ENCODE peak calls at places on chromosomes 16 and 17, in ten cellular contexts. One of them, this sample, is unnamed. For H3K27me3, H3K9me3 and H3K4me1, the result is how much of the 10 kb centered on the place peaks cover.

GRCh38 chr17:3556239-3556904 is 1.2 kb downstream of the TRPV3 start:
- DNase-seq in ascending aorta: no peak
- DNase-seq in GM23248: no peak
- DNase-seq in CD4-positive, alpha-beta memory T cell: no peak
- DNase-seq in sigmoid colon: no peak
- DNase-seq in BE2C: no peak
- DNase-seq in tibial artery: no peak
- DNase-seq in endodermal cell: no peak
- DNase-seq in mesenchymal stem cell: no peak
- DNase-seq in Peyer's patch: no peak
- DNase-seq in this sample: no peak

GRCh38 chr16:85724936-85725335 is 26.0 kb downstream of the C16orf74 start:
- DNase-seq in ascending aorta: no peak
- DNase-seq in GM23248: no peak
- DNase-seq in CD4-positive, alpha-beta memory T cell: no peak
- DNase-seq in sigmoid colon: no peak
- DNase-seq in BE2C: no peak
- DNase-seq in tibial artery: no peak
- DNase-seq in endodermal cell: no peak
- DNase-seq in mesenchymal stem cell: no peak
- DNase-seq in Peyer's patch: no peak
- DNase-seq in this sample: no peak

GRCh38 chr16:58032710-58033293 is 7.2 kb downstream of the MMP15 start:
- DNase-seq in ascending aorta: no peak
- DNase-seq in GM23248: no peak
- DNase-seq in CD4-positive, alpha-beta memory T cell: peak
- DNase-seq in sigmoid colon: no peak
- DNase-seq in BE2C: peak
- DNase-seq in tibial artery: no peak
- DNase-seq in endodermal cell: no peak
- DNase-seq in mesenchymal stem cell: no peak
- DNase-seq in Peyer's patch: no peak
- DNase-seq in this sample: peak

GRCh38 chr17:27776882-27777624 is 23.3 kb downstream of the NOS2 start:
- DNase-seq in ascending aorta: no peak
- DNase-seq in GM23248: no peak
- DNase-seq in CD4-positive, alpha-beta memory T cell: no peak
- DNase-seq in sigmoid colon: no peak
- DNase-seq in BE2C: no peak
- DNase-seq in tibial artery: no peak
- DNase-seq in endodermal cell: no peak
- DNase-seq in mesenchymal stem cell: no peak
- DNase-seq in Peyer's patch: no peak
- DNase-seq in this sample: no peak

GRCh38 chr16:50602531-50603205 is 54.5 kb downstream of the NKD1 start:
- DNase-seq in ascending aorta: no peak
- DNase-seq in GM23248: no peak
- DNase-seq in CD4-positive, alpha-beta memory T cell: peak
- DNase-seq in sigmoid colon: peak
- DNase-seq in BE2C: no peak
- DNase-seq in tibial artery: no peak
- DNase-seq in endodermal cell: no peak
- DNase-seq in mesenchymal stem cell: no peak
- DNase-seq in Peyer's patch: peak
- DNase-seq in this sample: peak

GRCh38 chr16:20257234-20257633 is 70.1 kb downstream of the GP2 start:
- DNase-seq in ascending aorta: no peak
- DNase-seq in GM23248: no peak
- DNase-seq in CD4-positive, alpha-beta memory T cell: no peak
- DNase-seq in sigmoid colon: no peak
- DNase-seq in BE2C: no peak
- DNase-seq in tibial artery: no peak
- DNase-seq in endodermal cell: no peak
- DNase-seq in mesenchymal stem cell: no peak
- DNase-seq in Peyer's patch: no peak
- DNase-seq in this sample: no peak

GRCh38 chr16:89346869-89347268 is 129.4 kb downstream of the ZNF778 start:
- DNase-seq in ascending aorta: no peak
- DNase-seq in GM23248: no peak
- DNase-seq in CD4-positive, alpha-beta memory T cell: peak
- DNase-seq in sigmoid colon: no peak
- DNase-seq in BE2C: no peak
- DNase-seq in tibial artery: no peak
- DNase-seq in endodermal cell: no peak
- DNase-seq in mesenchymal stem cell: no peak
- DNase-seq in Peyer's patch: no peak
- DNase-seq in this sample: no peak

GRCh38 chr17:82832411-82832810 is 7.4 kb downstream of the ZNF750 start:
- DNase-seq in ascending aorta: no peak
- DNase-seq in GM23248: no peak
- DNase-seq in CD4-positive, alpha-beta memory T cell: no peak
- DNase-seq in sigmoid colon: no peak
- DNase-seq in BE2C: no peak
- DNase-seq in tibial artery: no peak
- DNase-seq in endodermal cell: no peak
- DNase-seq in mesenchymal stem cell: no peak
- DNase-seq in Peyer's patch: no peak
- DNase-seq in this sample: no peak

GRCh38 chr16:12539185-12539929 is 264.3 kb downstream of the CPPED1 start:
- DNase-seq in ascending aorta: no peak
- DNase-seq in GM23248: peak
- DNase-seq in CD4-positive, alpha-beta memory T cell: no peak
- DNase-seq in sigmoid colon: no peak
- DNase-seq in BE2C: no peak
- DNase-seq in tibial artery: no peak
- DNase-seq in endodermal cell: no peak
- DNase-seq in mesenchymal stem cell: peak
- DNase-seq in Peyer's patch: no peak
- DNase-seq in this sample: no peak

GRCh38 chr17:34321981-34322380 is 2.7 kb downstream of the CCL8 start:
- DNase-seq in ascending aorta: no peak
- DNase-seq in GM23248: no peak
- DNase-seq in CD4-positive, alpha-beta memory T cell: no peak
- DNase-seq in sigmoid colon: no peak
- DNase-seq in BE2C: no peak
- DNase-seq in tibial artery: no peak
- DNase-seq in endodermal cell: no peak
- DNase-seq in mesenchymal stem cell: no peak
- DNase-seq in Peyer's patch: no peak
- DNase-seq in this sample: no peak

GRCh38 chr16:554640-555413 is 5.4 kb upstream of the PRR35 start:
- DNase-seq in ascending aorta: no peak
- DNase-seq in GM23248: peak
- DNase-seq in CD4-positive, alpha-beta memory T cell: no peak
- DNase-seq in sigmoid colon: no peak
- DNase-seq in BE2C: peak
- DNase-seq in tibial artery: no peak
- DNase-seq in endodermal cell: no peak
- DNase-seq in mesenchymal stem cell: peak
- DNase-seq in Peyer's patch: no peak
- DNase-seq in this sample: no peak

GRCh38 chr17:34386343-34386924 is 23.4 kb upstream of the CCL1 start:
- DNase-seq in ascending aorta: peak
- DNase-seq in GM23248: no peak
- DNase-seq in CD4-positive, alpha-beta memory T cell: no peak
- DNase-seq in sigmoid colon: no peak
- DNase-seq in BE2C: no peak
- DNase-seq in tibial artery: no peak
- DNase-seq in endodermal cell: peak
- DNase-seq in mesenchymal stem cell: no peak
- DNase-seq in Peyer's patch: no peak
- DNase-seq in this sample: no peak

GRCh38 chr17:58232707-58233156 is 5.7 kb upstream of the LPO start:
- DNase-seq in ascending aorta: no peak
- DNase-seq in GM23248: peak
- DNase-seq in CD4-positive, alpha-beta memory T cell: no peak
- DNase-seq in sigmoid colon: no peak
- DNase-seq in BE2C: no peak
- DNase-seq in tibial artery: no peak
- DNase-seq in endodermal cell: peak
- DNase-seq in mesenchymal stem cell: peak
- DNase-seq in Peyer's patch: peak
- DNase-seq in this sample: no peak

GRCh38 chr17:80475949-80476876 is at the start of gene NPTX1:
- DNase-seq in ascending aorta: no peak
- DNase-seq in GM23248: peak
- DNase-seq in CD4-positive, alpha-beta memory T cell: peak
- DNase-seq in sigmoid colon: no peak
- DNase-seq in BE2C: no peak
- DNase-seq in tibial artery: no peak
- DNase-seq in endodermal cell: peak
- DNase-seq in mesenchymal stem cell: no peak
- DNase-seq in Peyer's patch: no peak
- DNase-seq in this sample: no peak

GRCh38 chr16:49200223-49200820 is 81.3 kb downstream of the CBLN1 start:
- DNase-seq in ascending aorta: no peak
- DNase-seq in GM23248: no peak
- DNase-seq in CD4-positive, alpha-beta memory T cell: no peak
- DNase-seq in sigmoid colon: no peak
- DNase-seq in BE2C: no peak
- DNase-seq in tibial artery: no peak
- DNase-seq in endodermal cell: no peak
- DNase-seq in mesenchymal stem cell: no peak
- DNase-seq in Peyer's patch: no peak
- DNase-seq in this sample: peak

GRCh38 chr16:66107661-66108060 is 258.8 kb upstream of the CDH5 start:
- DNase-seq in ascending aorta: no peak
- DNase-seq in GM23248: peak
- DNase-seq in CD4-positive, alpha-beta memory T cell: no peak
- DNase-seq in sigmoid colon: no peak
- DNase-seq in BE2C: no peak
- DNase-seq in tibial artery: no peak
- DNase-seq in endodermal cell: no peak
- DNase-seq in mesenchymal stem cell: peak
- DNase-seq in Peyer's patch: no peak
- DNase-seq in this sample: no peak

DNA sequence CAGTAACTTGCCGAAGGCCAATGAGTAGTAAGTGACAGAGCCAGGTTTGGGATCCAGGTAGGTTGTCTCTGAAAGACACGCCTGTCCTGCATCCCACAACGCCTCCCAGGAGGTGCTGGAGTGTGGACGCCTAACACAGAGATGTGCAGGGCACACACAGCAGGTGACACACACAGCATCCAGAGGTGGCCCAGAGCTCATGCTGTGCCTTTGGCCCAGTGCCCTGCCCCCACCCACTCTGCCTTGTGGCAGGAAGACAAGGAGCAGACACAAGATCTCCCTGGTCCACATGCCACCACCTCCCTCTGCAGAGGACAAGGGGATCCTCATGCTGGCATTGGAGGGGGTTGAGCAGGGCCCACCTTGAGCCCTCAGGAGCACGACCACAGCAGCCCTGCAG is 14.7 kb upstream of the STH start:
- DNase-seq in ascending aorta: no peak
- DNase-seq in GM23248: no peak
- DNase-seq in CD4-positive, alpha-beta memory T cell: no peak
- DNase-seq in sigmoid colon: no peak
- DNase-seq in BE2C: no peak
- DNase-seq in tibial artery: no peak
- DNase-seq in endodermal cell: no peak
- DNase-seq in mesenchymal stem cell: no peak
- DNase-seq in Peyer's patch: no peak
- DNase-seq in this sample: no peak
- H3K27me3 ChIP-seq in ascending aorta: under half
- H3K27me3 ChIP-seq in GM23248: under half
- H3K27me3 ChIP-seq in CD4-positive, alpha-beta memory T cell: under half
- H3K27me3 ChIP-seq in sigmoid colon: under half
- H3K27me3 ChIP-seq in BE2C: under half
- H3K27me3 ChIP-seq in tibial artery: under half
- H3K27me3 ChIP-seq in endodermal cell: under half
- H3K27me3 ChIP-seq in mesenchymal stem cell: half or more
- H3K27me3 ChIP-seq in Peyer's patch: under half
- H3K27me3 ChIP-seq in this sample: under half

DNA sequence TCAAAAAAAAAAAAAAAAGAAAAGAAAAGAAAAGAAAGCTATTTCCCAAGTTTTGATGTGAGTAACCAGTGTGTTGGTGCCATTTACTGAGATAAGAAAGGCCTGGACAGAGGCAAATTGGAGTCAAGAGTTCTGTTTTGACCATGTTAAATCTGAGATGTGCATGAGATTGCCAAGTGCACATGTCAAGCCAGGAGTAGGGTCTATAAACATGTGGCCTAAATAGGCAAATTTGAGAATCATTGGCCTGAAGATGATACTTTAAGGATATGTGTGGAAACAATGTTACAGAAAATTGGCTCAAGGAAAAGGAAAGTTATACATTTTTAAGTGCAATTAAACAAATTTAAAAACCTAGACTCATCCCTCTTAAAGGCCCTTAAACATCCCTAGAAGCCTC is 15.3 kb upstream of the SMG1 start:
- DNase-seq in ascending aorta: no peak
- DNase-seq in GM23248: no peak
- DNase-seq in CD4-positive, alpha-beta memory T cell: no peak
- DNase-seq in sigmoid colon: no peak
- DNase-seq in BE2C: no peak
- DNase-seq in tibial artery: no peak
- DNase-seq in endodermal cell: no peak
- DNase-seq in mesenchymal stem cell: no peak
- DNase-seq in Peyer's patch: no peak
- DNase-seq in this sample: no peak
- H3K9me3 ChIP-seq in ascending aorta: under half
- H3K9me3 ChIP-seq in GM23248: under half
- H3K9me3 ChIP-seq in CD4-positive, alpha-beta memory T cell: under half
- H3K9me3 ChIP-seq in sigmoid colon: under half
- H3K9me3 ChIP-seq in BE2C: under half
- H3K9me3 ChIP-seq in tibial artery: under half
- H3K9me3 ChIP-seq in endodermal cell: under half
- H3K9me3 ChIP-seq in mesenchymal stem cell: under half
- H3K9me3 ChIP-seq in Peyer's patch: under half
- H3K9me3 ChIP-seq in this sample: under half

GRCh38 chr17:63792055-63792729 is 18.2 kb downstream of the DDX42 start:
- DNase-seq in ascending aorta: no peak
- DNase-seq in GM23248: no peak
- DNase-seq in CD4-positive, alpha-beta memory T cell: no peak
- DNase-seq in sigmoid colon: no peak
- DNase-seq in BE2C: no peak
- DNase-seq in tibial artery: no peak
- DNase-seq in endodermal cell: no peak
- DNase-seq in mesenchymal stem cell: no peak
- DNase-seq in Peyer's patch: no peak
- DNase-seq in this sample: no peak
- H3K4me1 ChIP-seq in ascending aorta: under half
- H3K4me1 ChIP-seq in GM23248: under half
- H3K4me1 ChIP-seq in CD4-positive, alpha-beta memory T cell: under half
- H3K4me1 ChIP-seq in sigmoid colon: under half
- H3K4me1 ChIP-seq in BE2C: under half
- H3K4me1 ChIP-seq in tibial artery: under half
- H3K4me1 ChIP-seq in endodermal cell: under half
- H3K4me1 ChIP-seq in mesenchymal stem cell: under half
- H3K4me1 ChIP-seq in Peyer's patch: under half
- H3K4me1 ChIP-seq in this sample: under half

GRCh38 chr17:1709403-1709891 is 730 bp downstream of the TLCD2 start:
- DNase-seq in ascending aorta: no peak
- DNase-seq in GM23248: peak
- DNase-seq in CD4-positive, alpha-beta memory T cell: no peak
- DNase-seq in sigmoid colon: no peak
- DNase-seq in BE2C: no peak
- DNase-seq in tibial artery: no peak
- DNase-seq in endodermal cell: peak
- DNase-seq in mesenchymal stem cell: peak
- DNase-seq in Peyer's patch: no peak
- DNase-seq in this sample: peak
- H3K27me3 ChIP-seq in ascending aorta: under half
- H3K27me3 ChIP-seq in GM23248: under half
- H3K27me3 ChIP-seq in CD4-positive, alpha-beta memory T cell: under half
- H3K27me3 ChIP-seq in sigmoid colon: under half
- H3K27me3 ChIP-seq in BE2C: under half
- H3K27me3 ChIP-seq in tibial artery: under half
- H3K27me3 ChIP-seq in endodermal cell: under half
- H3K27me3 ChIP-seq in mesenchymal stem cell: under half
- H3K27me3 ChIP-seq in Peyer's patch: under half
- H3K27me3 ChIP-seq in this sample: under half